ENCODE peak calls at places on chromosomes 1 and 21, in seven cellular contexts. R is foreskin keratinocyte; M is body of pancreas; U is CD4-positive, CD25-positive, alpha-beta regulatory T cell; O is GM12865; T is pons; N is endothelial cell. V is an unnamed sample.

GRCh38 chr21:41043008-41043407 is 125.0 kb upstream of the BACE2 start:
- DNase-seq in R (no peak), M (no peak), U (no peak), O (no peak), T (no peak), N (no peak), V (peak; percentile 21)

GRCh38 chr1:171418546-171418945 is 66.8 kb upstream of the PRRC2C start:
- DNase-seq in R (no peak), M (no peak), U (no peak), O (no peak), T (no peak), N (no peak), V (no peak)

GRCh38 chr1:5580926-5581325 is 411.3 kb downstream of the NPHP4 start:
- DNase-seq in R (no peak), M (no peak), U (no peak), O (no peak), T (no peak), N (no peak), V (no peak)

GRCh38 chr1:227885648-227886502 is 61.9 kb downstream of the WNT9A start:
- DNase-seq in R (peak; percentile 77), M (peak; percentile 22), U (no peak), O (peak; percentile 0), T (no peak), N (no peak), V (peak; percentile 47)

GRCh38 chr1:30410153-30410851 is 313.1 kb downstream of the MATN1 start:
- DNase-seq in R (no peak), M (no peak), U (no peak), O (no peak), T (no peak), N (peak; percentile 1), V (no peak)

GRCh38 chr1:40105028-40105427 is 8.0 kb upstream of the PPT1 start:
- DNase-seq in R (no peak), M (no peak), U (no peak), O (no peak), T (no peak), N (no peak), V (no peak)

GRCh38 chr1:156608036-156608674 is 6.9 kb upstream of the GPATCH4 start:
- DNase-seq in R (peak; percentile 54), M (peak; percentile 54), U (peak; percentile 53), O (peak; percentile 86), T (peak; percentile 94), N (peak; percentile 66), V (peak; percentile 86)

GRCh38 chr21:17818158-17819113 is 720 bp downstream of the C21orf91 start:
- DNase-seq in R (peak; percentile 31), M (peak; percentile 40), U (peak; percentile 19), O (peak; percentile 64), T (peak; percentile 57), N (peak; percentile 50), V (peak; percentile 68)

GRCh38 chr1:155871390-155871789 is 12.0 kb downstream of the SYT11 start:
- DNase-seq in R (no peak), M (peak; percentile 38), U (no peak), O (no peak), T (peak; percentile 99), N (no peak), V (peak; percentile 25)

GRCh38 chr1:8790478-8790877 is 27.0 kb downstream of the RERE start:
- DNase-seq in R (no peak), M (no peak), U (no peak), O (no peak), T (no peak), N (no peak), V (no peak)

GRCh38 chr1:68051475-68051874 is 1.0 kb upstream of the DIRAS3 start:
- DNase-seq in R (peak; percentile 58), M (peak; percentile 74), U (no peak), O (no peak), T (no peak), N (peak; percentile 58), V (no peak)

GRCh38 chr1:53552146-53552940 is 93.1 kb downstream of the DMRTB1 start:
- DNase-seq in R (no peak), M (no peak), U (no peak), O (no peak), T (no peak), N (no peak), V (no peak)

GRCh38 chr21:42310411-42311001 is 4.7 kb downstream of the TFF3 start:
- DNase-seq in R (no peak), M (no peak), U (no peak), O (no peak), T (no peak), N (no peak), V (no peak)

GRCh38 chr1:33081554-33082305 is 777 bp downstream of the AZIN2 start:
- DNase-seq in R (no peak), M (no peak), U (peak; percentile 6), O (no peak), T (peak; percentile 25), N (no peak), V (no peak)

GRCh38 chr1:62139410-62139809 is 55.2 kb upstream of the L1TD1 start:
- DNase-seq in R (no peak), M (no peak), U (no peak), O (no peak), T (no peak), N (no peak), V (no peak)

GRCh38 chr1:29382851-29383588 is 146.7 kb downstream of the PTPRU start:
- DNase-seq in R (no peak), M (no peak), U (no peak), O (no peak), T (no peak), N (no peak), V (peak; percentile 0)

GRCh38 chr1:160629286-160630210 is 17.3 kb downstream of the SLAMF1 start:
- DNase-seq in R (no peak), M (no peak), U (peak; percentile 69), O (no peak), T (peak; percentile 69), N (no peak), V (peak; percentile 83)

GRCh38 chr1:11898831-11899467 is 27.3 kb downstream of the KIAA2013 start:
- DNase-seq in R (no peak), M (no peak), U (no peak), O (no peak), T (no peak), N (peak; percentile 59), V (peak; percentile 37)

GRCh38 chr1:2921970-2922686 is 99.1 kb upstream of the ACTRT2 start:
- DNase-seq in R (no peak), M (peak; percentile 34), U (peak; percentile 2), O (peak; percentile 4), T (no peak), N (no peak), V (peak; percentile 54)

GRCh38 chr1:15027515-15027948 is 126.0 kb upstream of the TMEM51 start:
- DNase-seq in R (peak; percentile 23), M (peak; percentile 84), U (no peak), O (peak; percentile 31), T (peak; percentile 69), N (peak; percentile 85), V (peak; percentile 36)

GRCh38 chr1:223710179-223711133 is 1.9 kb upstream of the CAPN2 start:
- DNase-seq in R (no peak), M (no peak), U (no peak), O (no peak), T (no peak), N (no peak), V (no peak)

GRCh38 chr1:31189696-31190674 is 49.7 kb downstream of the NKAIN1 start:
- DNase-seq in R (no peak), M (no peak), U (no peak), O (no peak), T (no peak), N (no peak), V (no peak)

GRCh38 chr1:100988121-100988520 is 37.5 kb downstream of the DPH5 start:
- DNase-seq in R (no peak), M (no peak), U (no peak), O (no peak), T (no peak), N (no peak), V (no peak)

GRCh38 chr1:219123041-219123440 is 50.6 kb upstream of the LYPLAL1 start:
- DNase-seq in R (no peak), M (no peak), U (no peak), O (no peak), T (peak; percentile 19), N (no peak), V (no peak)

GRCh38 chr1:31683997-31684396 is 19.8 kb downstream of the COL16A1 start:
- DNase-seq in R (no peak), M (no peak), U (no peak), O (peak; percentile 27), T (no peak), N (peak; percentile 55), V (peak; percentile 71)

GRCh38 chr1:148289647-148290046 is 137.6 kb upstream of the NBPF11 start:
- DNase-seq in R (no peak), M (no peak), U (no peak), O (no peak), T (no peak), N (no peak), V (no peak)

GRCh38 chr1:40711465-40712404 is 20.2 kb downstream of the NFYC start:
- DNase-seq in R (peak; percentile 94), M (no peak), U (no peak), O (peak; percentile 37), T (no peak), N (no peak), V (peak; percentile 90)